ENCODE peak calls at places on chromosomes 12 and 14, in four cellular contexts. L is lower leg skin, T is brain microvascular endothelial cell, K is epithelial cell of esophagus. P is an unnamed sample.
A peak's percentile ranks its signal among the peaks of the same experiment; 100 is the strongest.

GRCh38 chr12:1629338-1630080 is 478 bp downstream of the WNT5B start:
- DNase-seq in T (no peak), L (no peak), K (no peak), P (peak; percentile 45)

GRCh38 chr14:73492661-73493060 is 1.9 kb downstream of the RIOX1 start:
- DNase-seq in L (no peak), K (no peak), T (no peak), P (no peak)

GRCh38 chr14:65879218-65880009 is 466.9 kb downstream of the FUT8 start:
- DNase-seq in T (peak; percentile 1), K (peak; percentile 93), L (no peak), P (peak; percentile 64)

GRCh38 chr12:12507121-12507520 is 55.5 kb downstream of the DUSP16 start:
- DNase-seq in K (no peak), T (no peak), L (no peak), P (no peak)

GRCh38 chr14:97401714-97402113 is 604.5 kb downstream of the VRK1 start:
- DNase-seq in K (no peak), L (peak; percentile 42), T (no peak), P (no peak)

GRCh38 chr14:106060576-106060975 is 534.2 kb downstream of the TMEM121 start:
- DNase-seq in T (no peak), K (no peak), L (no peak), P (no peak)

GRCh38 chr14:71574976-71575375 is 357.3 kb upstream of the RGS6 start:
- DNase-seq in L (no peak), T (peak; percentile 82), K (peak; percentile 69), P (peak; percentile 85)

GRCh38 chr12:127083028-127083949 is 1183.7 kb upstream of the TMEM132C start:
- DNase-seq in T (peak; percentile 68), K (peak; percentile 82), L (no peak), P (peak; percentile 52)

GRCh38 chr12:110661337-110661972 is 27.5 kb downstream of the HVCN1 start:
- DNase-seq in L (peak; percentile 90), T (no peak), K (no peak), P (no peak)

GRCh38 chr12:6452908-6453630 is 1.2 kb downstream of the TAPBPL start:
- DNase-seq in T (no peak), L (peak; percentile 86), K (peak; percentile 14), P (no peak)

GRCh38 chr14:64800000-64800399 is 79.7 kb downstream of the SPTB start:
- DNase-seq in K (peak; percentile 66), L (no peak), T (peak; percentile 42), P (peak; percentile 69)
- TF ChIP-seq CTCF in K (peak; percentile 73), L (no peak), T (peak; percentile 77), P (peak; percentile 56)

GRCh38 chr12:19382563-19382962 is 56.7 kb upstream of the AEBP2 start:
- DNase-seq in T (no peak), L (peak; percentile 43), K (peak; percentile 27), P (no peak)
- H3K4me3 ChIP-seq in T (no peak overlapping the region), L (no peak overlapping the region), K (no peak overlapping the region), P (no peak overlapping the region)

GRCh38 chr12:44510510-44510909 is 365.6 kb downstream of the NELL2 start:
- DNase-seq in L (no peak), K (no peak), T (no peak), P (no peak)
- TF ChIP-seq CTCF in L (no peak), K (no peak), T (no peak), P (no peak)

GRCh38 chr12:105848286-105848685 is 290.5 kb downstream of the NUAK1 start:
- DNase-seq in T (no peak), L (no peak), K (no peak), P (no peak)

GRCh38 chr12:105855691-105856405 is 282.9 kb downstream of the NUAK1 start:
- DNase-seq in K (no peak), T (no peak), L (no peak), P (no peak)

GRCh38 chr12:105850103-105850968 is 288.4 kb downstream of the NUAK1 start:
- DNase-seq in T (peak; percentile 38), L (no peak), K (no peak), P (no peak)

GRCh38 chr12:105852958-105853357 is 285.8 kb downstream of the NUAK1 start:
- DNase-seq in T (no peak), K (no peak), L (no peak), P (no peak)

DNA sequence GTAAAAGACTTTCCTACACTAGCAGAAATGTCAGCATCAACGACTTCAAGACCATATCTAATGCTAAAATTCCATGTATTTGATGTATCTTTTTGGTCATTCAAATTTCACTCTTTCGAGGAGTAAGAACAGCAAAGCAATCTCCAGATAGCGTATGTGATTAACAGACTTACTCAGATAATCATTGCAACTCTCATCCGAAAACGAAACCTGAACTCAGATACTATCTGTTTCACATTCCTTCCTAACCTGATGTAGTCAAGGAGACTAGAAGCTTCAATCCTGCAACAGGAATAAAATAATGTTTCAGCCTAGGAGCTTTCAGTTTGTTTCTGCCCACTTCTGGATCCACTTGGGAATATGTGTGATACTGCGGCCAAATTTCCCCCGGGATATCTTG is 286.3 kb downstream of the NUAK1 start:
- DNase-seq in K (no peak), T (no peak), L (no peak), P (no peak)
- H3K4me3 ChIP-seq in K (no peak overlapping the region), T (no peak overlapping the region), L (no peak overlapping the region), P (no peak overlapping the region)

GRCh38 chr12:128531153-128531552 is 264.2 kb downstream of the TMEM132C start:
- DNase-seq in K (no peak), T (no peak), L (no peak), P (no peak)
- TF ChIP-seq CTCF in K (no peak), T (no peak), L (no peak), P (no peak)

DNA sequence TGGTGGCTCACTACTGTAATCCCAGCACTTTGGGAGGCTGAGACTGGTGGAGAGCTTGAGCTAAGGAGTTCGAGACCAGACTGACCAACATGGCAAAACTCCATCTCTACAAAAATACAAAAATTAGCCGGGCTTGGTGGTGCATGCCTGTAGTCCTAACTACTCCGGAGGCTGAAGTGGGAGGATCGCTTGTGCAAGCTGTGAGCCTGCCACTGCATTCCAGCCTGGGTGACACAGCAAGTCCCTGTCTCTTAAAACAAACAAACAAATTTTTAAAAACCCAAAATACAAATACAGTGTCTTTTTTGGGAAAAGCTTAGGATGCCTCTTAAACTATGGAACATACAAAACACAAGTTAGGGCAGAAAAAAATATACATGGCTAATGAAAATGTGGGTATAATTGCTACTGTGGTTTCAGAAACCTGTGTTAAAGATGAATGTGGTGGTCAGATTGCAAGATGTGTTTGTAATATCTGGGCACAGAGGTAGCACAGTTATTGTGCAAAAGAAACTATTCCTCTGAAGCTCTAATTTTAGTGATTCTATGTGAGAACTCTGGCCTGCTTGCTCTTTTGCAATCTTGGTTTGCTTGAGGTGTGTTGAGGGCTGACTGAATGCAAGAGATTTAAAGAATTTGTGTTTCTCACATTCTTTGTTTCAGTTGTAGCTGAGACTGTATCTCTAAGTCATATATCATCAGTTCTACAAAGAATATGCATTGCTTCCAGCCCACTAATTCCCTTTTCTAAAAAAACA is 3.9 kb upstream of the HSPA2 start:
- DNase-seq in T (no peak), L (no peak), K (no peak), P (no peak)
- H3K4me3 ChIP-seq in T (no peak overlapping the region), L (no peak overlapping the region), K (no peak overlapping the region), P (no peak overlapping the region)

P was measured in foreskin fibroblast.